ENCODE peak calls at places on chromosomes 11 and 22, in eight cellular contexts. K is esophagus muscularis mucosa, X is A673, A is heart left ventricle, Z is mucosa of descending colon, D is heart right ventricle, P is fibroblast of lung, O is Caco-2. R is an unnamed sample.

GRCh38 chr22:35648066-35649025 is at the start of gene APOL6:
- DNase-seq in K (peak), X (peak), A (peak), Z (no peak), D (no peak), P (peak), O (peak), R (peak)

GRCh38 chr11:72413914-72414628 is 20.3 kb downstream of the CLPB start:
- DNase-seq in K (peak), X (peak), A (peak), Z (peak), D (peak), P (peak), O (peak), R (peak)

GRCh38 chr11:12251651-12252560 is 125.5 kb upstream of the PARVA start:
- DNase-seq in K (no peak), X (no peak), A (no peak), Z (no peak), D (no peak), P (no peak), O (no peak), R (no peak)

GRCh38 chr11:69007978-69008381 is 5.1 kb downstream of the MRGPRF start:
- DNase-seq in K (no peak), X (no peak), A (no peak), Z (no peak), D (no peak), P (peak), O (peak), R (no peak)

GRCh38 chr11:12922980-12923507 is 86.1 kb upstream of the RASSF10 start:
- DNase-seq in K (no peak), X (no peak), A (no peak), Z (no peak), D (no peak), P (no peak), O (no peak), R (peak)

GRCh38 chr11:17471501-17471900 is 5.1 kb downstream of the ABCC8 start:
- DNase-seq in K (no peak), X (no peak), A (no peak), Z (no peak), D (no peak), P (no peak), O (peak), R (no peak)

GRCh38 chr11:68468217-68468828 is 7.8 kb downstream of the PPP6R3 start:
- DNase-seq in K (no peak), X (no peak), A (no peak), Z (no peak), D (no peak), P (no peak), O (no peak), R (no peak)

GRCh38 chr11:107576497-107577086 is 11.1 kb upstream of the ALKBH8 start:
- DNase-seq in K (no peak), X (peak), A (peak), Z (no peak), D (peak), P (peak), O (peak), R (peak)

GRCh38 chr11:75793966-75794365 is 21.0 kb upstream of the UVRAG start:
- DNase-seq in K (no peak), X (no peak), A (no peak), Z (no peak), D (no peak), P (no peak), O (no peak), R (no peak)

GRCh38 chr11:15472405-15472799 is 357.7 kb downstream of the INSC start:
- DNase-seq in K (peak), X (no peak), A (no peak), Z (no peak), D (no peak), P (no peak), O (peak), R (no peak)

GRCh38 chr11:130052556-130052955 is 17.1 kb upstream of the APLP2 start:
- DNase-seq in K (no peak), X (no peak), A (no peak), Z (no peak), D (no peak), P (no peak), O (no peak), R (no peak)

GRCh38 chr11:131664811-131665210 is 294.4 kb downstream of the NTM start:
- DNase-seq in K (no peak), X (no peak), A (no peak), Z (no peak), D (no peak), P (no peak), O (no peak), R (no peak)

GRCh38 chr11:77065878-77066228 is 918 bp upstream of the CAPN5 start:
- DNase-seq in K (no peak), X (peak), A (no peak), Z (peak), D (no peak), P (peak), O (peak), R (peak)

GRCh38 chr11:134152692-134153091 is 71.1 kb downstream of the NCAPD3 start:
- DNase-seq in K (no peak), X (no peak), A (no peak), Z (no peak), D (no peak), P (no peak), O (no peak), R (no peak)

GRCh38 chr11:134404485-134405341 is 7.3 kb downstream of the B3GAT1 start:
- DNase-seq in K (no peak), X (no peak), A (no peak), Z (no peak), D (no peak), P (no peak), O (no peak), R (no peak)

GRCh38 chr22:19855504-19856409 is 1.1 kb upstream of the GNB1L start:
- DNase-seq in K (peak), X (peak), A (no peak), Z (peak), D (peak), P (peak), O (peak), R (peak)

GRCh38 chr22:46910624-46911023 is 148.2 kb downstream of the TBC1D22A start:
- DNase-seq in K (no peak), X (no peak), A (no peak), Z (no peak), D (no peak), P (no peak), O (no peak), R (no peak)

GRCh38 chr11:74322667-74323066 is 11.2 kb upstream of the P4HA3 start:
- DNase-seq in K (peak), X (no peak), A (peak), Z (peak), D (peak), P (peak), O (no peak), R (peak)

GRCh38 chr11:57800444-57801184 is 39.0 kb downstream of the CTNND1 start:
- DNase-seq in K (no peak), X (peak), A (no peak), Z (no peak), D (no peak), P (peak), O (peak), R (peak)

GRCh38 chr11:73215191-73216134 is 2.6 kb upstream of the P2RY2 start:
- DNase-seq in K (no peak), X (no peak), A (no peak), Z (no peak), D (no peak), P (no peak), O (no peak), R (no peak)

GRCh38 chr11:74592063-74592440 is 330 bp upstream of the POLD3 start:
- DNase-seq in K (no peak), X (no peak), A (no peak), Z (no peak), D (no peak), P (no peak), O (no peak), R (peak)

GRCh38 chr11:132056689-132057088 is 686.3 kb downstream of the NTM start:
- DNase-seq in K (no peak), X (peak), A (no peak), Z (no peak), D (no peak), P (peak), O (no peak), R (peak)

GRCh38 chr11:58505849-58506248 is 2.1 kb downstream of the OR5B21 start:
- DNase-seq in K (no peak), X (no peak), A (no peak), Z (no peak), D (no peak), P (no peak), O (no peak), R (no peak)

GRCh38 chr11:95016133-95016532 is 8.9 kb upstream of the KDM4E start:
- DNase-seq in K (no peak), X (no peak), A (no peak), Z (no peak), D (no peak), P (no peak), O (peak), R (no peak)

GRCh38 chr22:38467904-38468760 is at the start of gene KDELR3:
- DNase-seq in K (no peak), X (peak), A (peak), Z (peak), D (peak), P (peak), O (peak), R (peak)

GRCh38 chr22:28418063-28418462 is 261.6 kb downstream of the TTC28 start:
- DNase-seq in K (no peak), X (no peak), A (no peak), Z (no peak), D (no peak), P (no peak), O (no peak), R (no peak)

GRCh38 chr11:31830406-31830805 is 19.3 kb upstream of the PAX6 start:
- DNase-seq in K (peak), X (no peak), A (no peak), Z (no peak), D (no peak), P (no peak), O (no peak), R (no peak)

GRCh38 chr11:83021780-83022125 is 49.9 kb downstream of the RAB30 start:
- DNase-seq in K (no peak), X (no peak), A (no peak), Z (no peak), D (no peak), P (no peak), O (no peak), R (no peak)

GRCh38 chr11:119933164-119933563 is 204.2 kb upstream of the NECTIN1 start:
- DNase-seq in K (no peak), X (no peak), A (no peak), Z (no peak), D (no peak), P (no peak), O (no peak), R (no peak)

GRCh38 chr11:15967966-15968365 is 388.4 kb downstream of the SOX6 start:
- DNase-seq in K (no peak), X (peak), A (no peak), Z (no peak), D (no peak), P (peak), O (no peak), R (peak)

GRCh38 chr22:31342389-31343125 is 3.6 kb downstream of the PATZ1 start:
- DNase-seq in K (no peak), X (peak), A (no peak), Z (no peak), D (no peak), P (no peak), O (no peak), R (no peak)

GRCh38 chr22:28909375-28909774 is 26.0 kb downstream of the ZNRF3 start:
- DNase-seq in K (no peak), X (no peak), A (no peak), Z (no peak), D (no peak), P (peak), O (no peak), R (peak)

GRCh38 chr11:125625594-125626380 is 824 bp downstream of the CHEK1 start:
- DNase-seq in K (peak), X (peak), A (peak), Z (peak), D (peak), P (peak), O (peak), R (peak)

GRCh38 chr22:20437253-20438065 is at the start of gene SCARF2:
- DNase-seq in K (no peak), X (no peak), A (peak), Z (peak), D (peak), P (peak), O (no peak), R (peak)

GRCh38 chr11:63572026-63572688 is 9.0 kb upstream of the PLAAT2 start:
- DNase-seq in K (no peak), X (no peak), A (no peak), Z (no peak), D (no peak), P (no peak), O (no peak), R (no peak)

GRCh38 chr11:63565728-63566127 is 2.5 kb upstream of the PLAAT2 start:
- DNase-seq in K (peak), X (no peak), A (no peak), Z (no peak), D (no peak), P (no peak), O (no peak), R (no peak)

GRCh38 chr11:63567044-63567840 is 4.1 kb upstream of the PLAAT2 start:
- DNase-seq in K (peak), X (peak), A (no peak), Z (no peak), D (no peak), P (peak), O (peak), R (peak)

GRCh38 chr11:63573881-63574855 is 11.0 kb upstream of the PLAAT2 start:
- DNase-seq in K (no peak), X (peak), A (peak), Z (peak), D (no peak), P (peak), O (peak), R (peak)

GRCh38 chr11:63569570-63569969 is 6.4 kb upstream of the PLAAT2 start:
- DNase-seq in K (no peak), X (no peak), A (no peak), Z (no peak), D (no peak), P (no peak), O (no peak), R (no peak)
- TF ChIP-seq CTCF in K (no peak), X (no peak), A (no peak), Z (no peak), D (no peak), P (no peak), O (no peak), R (no peak)

GRCh38 chr11:64865286-64866172 is 12.9 kb downstream of the EHD1 start:
- DNase-seq in K (no peak), X (no peak), A (no peak), Z (no peak), D (no peak), P (peak), O (no peak), R (peak)

GRCh38 chr11:64869571-64870175 is 8.7 kb downstream of the EHD1 start:
- DNase-seq in K (no peak), X (peak), A (no peak), Z (no peak), D (no peak), P (no peak), O (no peak), R (no peak)

GRCh38 chr11:64868904-64869570 is 9.4 kb downstream of the EHD1 start:
- DNase-seq in K (no peak), X (no peak), A (peak), Z (no peak), D (no peak), P (peak), O (no peak), R (peak)

GRCh38 chr11:64866173-64866491 is 12.3 kb downstream of the EHD1 start:
- DNase-seq in K (no peak), X (no peak), A (no peak), Z (no peak), D (no peak), P (no peak), O (no peak), R (no peak)

DNA sequence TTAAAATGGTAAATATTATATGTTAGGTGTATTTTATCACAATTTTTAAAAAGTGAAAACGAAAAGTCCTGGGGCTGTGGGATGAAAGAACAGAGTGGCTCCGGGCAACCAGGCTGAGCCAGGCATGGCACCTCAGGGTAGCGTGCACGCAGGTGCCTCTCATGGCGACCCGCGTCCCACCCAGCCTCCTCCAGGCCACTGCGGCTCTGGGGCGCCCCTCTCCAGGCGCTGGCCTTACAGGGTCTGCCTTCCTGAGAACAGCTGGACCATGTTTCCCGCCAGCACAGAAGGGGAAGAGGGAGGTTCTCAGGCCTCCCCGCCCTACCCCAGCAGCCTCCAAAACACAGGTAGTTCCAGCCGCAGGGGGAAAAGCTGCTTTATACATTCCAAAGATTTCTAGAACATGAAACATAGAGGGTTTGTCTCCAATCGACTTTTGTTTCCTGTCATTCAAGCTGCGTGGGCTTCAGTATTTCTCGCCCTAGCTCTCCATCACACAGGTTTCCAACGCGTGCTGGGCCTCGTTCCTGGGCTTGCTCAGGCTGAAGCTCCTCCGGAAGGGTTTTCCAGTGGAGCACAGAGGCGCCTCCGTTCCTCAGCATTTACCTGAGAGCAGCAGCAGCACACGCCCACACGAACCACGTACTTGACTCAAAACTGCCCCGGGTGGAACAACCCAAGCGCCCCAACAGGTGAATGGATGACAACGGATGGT is 10.5 kb downstream of the EHD1 start:
- DNase-seq in K (no peak), X (no peak), A (no peak), Z (no peak), D (no peak), P (peak), O (no peak), R (no peak)
- H3K4me3 ChIP-seq in K (peak), X (no peak), A (no peak), Z (no peak), D (no peak), P (no peak), O (no peak), R (no peak)

DNA sequence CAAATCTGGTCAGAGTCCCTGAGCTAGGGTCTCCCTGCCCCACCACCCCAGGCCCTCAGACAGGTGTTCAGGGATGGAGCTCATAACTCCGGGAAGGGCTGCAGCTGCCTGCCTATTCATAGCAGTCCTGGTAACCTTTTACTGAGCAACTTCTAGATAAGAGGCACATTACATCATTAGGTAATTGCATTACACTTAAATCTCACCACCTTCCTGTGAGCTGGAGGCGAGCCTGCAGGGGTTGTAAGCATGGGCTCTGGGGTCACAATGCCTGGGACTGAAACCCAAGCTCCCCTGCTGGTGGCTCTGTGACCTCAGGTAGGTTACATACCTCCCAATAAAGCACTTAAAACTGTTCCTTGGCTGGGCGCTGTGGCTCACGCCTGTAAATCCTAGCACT is 22.5 kb downstream of the TP53I11 start:
- DNase-seq in K (no peak), X (no peak), A (no peak), Z (no peak), D (no peak), P (no peak), O (no peak), R (no peak)
- TF ChIP-seq CTCF in K (no peak), X (no peak), A (no peak), Z (no peak), D (no peak), P (no peak), O (no peak), R (no peak)

DNA sequence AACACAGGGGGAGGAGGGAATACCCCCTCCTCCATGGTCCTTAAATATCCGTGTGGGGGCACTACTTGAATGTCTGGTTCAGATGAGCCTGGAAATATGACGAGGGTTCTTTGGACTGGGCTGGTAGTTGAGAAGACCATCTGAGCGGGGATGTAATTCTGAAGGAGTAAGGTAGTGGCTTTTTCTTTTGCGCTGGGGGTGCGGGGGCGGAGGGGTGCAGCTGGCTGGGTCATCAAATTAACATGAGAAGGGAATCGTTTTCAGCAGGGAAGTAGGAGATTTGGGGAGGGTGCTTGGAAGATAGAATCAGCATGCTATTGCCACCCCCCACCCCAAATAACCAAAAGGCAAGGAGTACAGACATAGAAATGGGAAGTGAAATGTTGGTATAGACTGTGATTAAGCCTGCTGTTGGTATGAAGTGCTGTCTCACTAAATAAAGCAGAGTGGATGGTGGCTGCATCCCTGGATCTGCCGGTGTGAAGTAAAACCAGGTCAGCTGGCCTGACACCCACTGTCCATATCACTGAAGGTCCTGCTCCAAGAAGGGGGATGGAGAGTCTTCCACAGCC is 121.9 kb upstream of the HSD17B12 start:
- DNase-seq in K (no peak), X (no peak), A (no peak), Z (no peak), D (no peak), P (no peak), O (no peak), R (no peak)
- H3K4me3 ChIP-seq in K (no peak), X (no peak), A (no peak), Z (no peak), D (no peak), P (no peak), O (no peak), R (no peak)

GRCh38 chr11:8967159-8967558 is 2.9 kb upstream of the TMEM9B start:
- DNase-seq in K (no peak), X (no peak), A (no peak), Z (no peak), D (no peak), P (no peak), O (no peak), R (no peak)
- TF ChIP-seq CTCF in K (no peak), X (no peak), A (no peak), Z (no peak), D (no peak), P (no peak), O (no peak), R (no peak)

R was measured in choroid plexus epithelial cell.